ENCODE peak calls at places on chromosomes 11 and 22, in nine cellular contexts. V is heart left ventricle, F is Panc1, L is A549, M is spleen, C is PC-3, A is body of pancreas, X is sigmoid colon, H is fibroblast of lung. Z is an unnamed sample.

GRCh38 chr11:17473071-17473744 is 3.4 kb downstream of the ABCC8 start:
- DNase-seq in V (no peak), F (no peak), L (peak; percentile 95), M (no peak), C (peak; percentile 56), A (no peak), X (no peak), H (no peak), Z (no peak)

GRCh38 chr11:29310706-29311342 is 706.0 kb downstream of the KCNA4 start:
- DNase-seq in V (no peak), F (no peak), L (no peak), M (no peak), C (peak; percentile 36), A (no peak), X (no peak), H (peak; percentile 50), Z (peak; percentile 49)

GRCh38 chr22:19943665-19944026 is 2.0 kb upstream of the TXNRD2 start:
- DNase-seq in V (no peak), F (no peak), L (peak; percentile 29), M (no peak), C (no peak), A (no peak), X (peak; percentile 61), H (peak; percentile 89), Z (no peak)

GRCh38 chr11:74837191-74837590 is 88.5 kb downstream of the RNF169 start:
- DNase-seq in V (no peak), F (no peak), L (no peak), M (no peak), C (no peak), A (no peak), X (no peak), H (no peak), Z (no peak)

GRCh38 chr11:44750440-44751005 is 23.8 kb downstream of the TSPAN18 start:
- DNase-seq in V (no peak), F (no peak), L (no peak), M (no peak), C (no peak), A (no peak), X (no peak), H (no peak), Z (no peak)

GRCh38 chr22:37675930-37676571 is 615 bp downstream of the LGALS1 start:
- DNase-seq in V (peak; percentile 73), F (no peak), L (no peak), M (no peak), C (peak; percentile 40), A (peak; percentile 29), X (peak; percentile 86), H (peak; percentile 25), Z (no peak)

GRCh38 chr11:120197254-120197891 is 13.5 kb upstream of the OAF start:
- DNase-seq in V (no peak), F (no peak), L (no peak), M (peak; percentile 41), C (no peak), A (no peak), X (no peak), H (no peak), Z (no peak)

GRCh38 chr22:49073873-49074417 is 753.7 kb downstream of the BRD1 start:
- DNase-seq in V (no peak), F (no peak), L (no peak), M (no peak), C (no peak), A (no peak), X (no peak), H (no peak), Z (no peak)

GRCh38 chr11:74611369-74611861 is 19.0 kb downstream of the POLD3 start:
- DNase-seq in V (no peak), F (peak; percentile 25), L (peak; percentile 18), M (no peak), C (peak; percentile 68), A (no peak), X (no peak), H (peak; percentile 70), Z (no peak)

GRCh38 chr11:38824573-38824972 is 2226.5 kb upstream of the RAG2 start:
- DNase-seq in V (no peak), F (no peak), L (no peak), M (no peak), C (peak; percentile 54), A (no peak), X (no peak), H (peak; percentile 14), Z (peak; percentile 34)

GRCh38 chr11:23112987-23113886 is 253.0 kb upstream of the CCDC179 start:
- DNase-seq in V (no peak), F (peak; percentile 7), L (peak; percentile 12), M (no peak), C (peak; percentile 85), A (peak; percentile 75), X (no peak), H (peak; percentile 55), Z (peak; percentile 48)

GRCh38 chr11:32840587-32840986 is 10.9 kb downstream of the PRRG4 start:
- DNase-seq in V (no peak), F (no peak), L (no peak), M (no peak), C (no peak), A (no peak), X (no peak), H (no peak), Z (no peak)

GRCh38 chr11:34758262-34758661 is 137.4 kb downstream of the EHF start:
- DNase-seq in V (no peak), F (no peak), L (no peak), M (no peak), C (no peak), A (no peak), X (no peak), H (peak; percentile 2), Z (no peak)

GRCh38 chr11:81007046-81007445 is 1566.2 kb upstream of the TENM4 start:
- DNase-seq in V (no peak), F (no peak), L (no peak), M (no peak), C (peak; percentile 63), A (no peak), X (no peak), H (peak; percentile 24), Z (peak; percentile 18)

DNA sequence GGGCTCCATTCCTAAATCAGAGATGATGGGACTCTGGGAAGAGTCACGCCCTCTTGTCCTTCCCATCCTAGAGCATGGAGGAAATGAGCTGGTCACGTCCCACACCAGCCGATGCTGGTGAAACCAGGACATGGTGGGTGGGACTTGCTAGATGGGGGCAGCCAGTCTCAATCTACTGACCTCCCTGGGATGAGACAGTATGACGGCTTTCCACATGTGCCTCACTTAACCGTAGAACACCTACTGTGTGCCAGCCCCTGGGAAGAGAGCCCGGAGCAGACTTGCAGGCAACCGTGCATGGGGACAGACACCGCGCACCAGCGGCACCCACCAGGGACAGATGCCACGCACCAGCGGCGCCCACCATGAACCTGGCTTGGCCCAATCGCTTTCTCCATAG is 3.8 kb downstream of the OSBPL5 start:
- DNase-seq in V (no peak), F (no peak), L (no peak), M (peak; percentile 65), C (no peak), A (no peak), X (peak; percentile 70), H (no peak), Z (no peak)
- H3K27ac ChIP-seq in V (peak overlapping the region; percentile 78), F (no peak overlapping the region), L (no peak overlapping the region), M (peak overlapping the region; percentile 73), C (no peak overlapping the region), A (peak overlapping the region; percentile 65), X (peak overlapping the region; percentile 94), H (peak overlapping the region; percentile 66), Z (no peak overlapping the region)

GRCh38 chr11:8206251-8207079 is 37.6 kb upstream of the RIC3 start:
- DNase-seq in V (peak; percentile 47), F (no peak), L (no peak), M (no peak), C (no peak), A (peak; percentile 56), X (no peak), H (peak; percentile 35), Z (no peak)

GRCh38 chr11:8213390-8213789 is 44.6 kb upstream of the RIC3 start:
- DNase-seq in V (no peak), F (no peak), L (no peak), M (no peak), C (peak; percentile 21), A (no peak), X (no peak), H (no peak), Z (no peak)

GRCh38 chr11:8207080-8208000 is 38.5 kb upstream of the RIC3 start:
- DNase-seq in V (no peak), F (no peak), L (no peak), M (no peak), C (no peak), A (no peak), X (no peak), H (peak; percentile 53), Z (no peak)

GRCh38 chr11:8205566-8205965 is 36.7 kb upstream of the RIC3 start:
- DNase-seq in V (no peak), F (no peak), L (no peak), M (no peak), C (no peak), A (no peak), X (no peak), H (no peak), Z (no peak)

GRCh38 chr11:8209208-8209807 is 40.5 kb upstream of the RIC3 start:
- DNase-seq in V (no peak), F (no peak), L (no peak), M (peak; percentile 88), C (peak; percentile 6), A (peak; percentile 55), X (no peak), H (no peak), Z (no peak)
- TF ChIP-seq CTCF in V (peak; percentile 58), F (peak; percentile 79), L (peak; percentile 25), M (peak; percentile 75), C (peak; percentile 57), A (peak; percentile 9), X (no peak), H (peak; percentile 15), Z (peak; percentile 56)

GRCh38 chr11:65493367-65494176 is 5.3 kb upstream of the MALAT1 start:
- DNase-seq in V (peak; percentile 85), F (no peak), L (peak; percentile 61), M (no peak), C (peak; percentile 99), A (peak; percentile 72), X (peak; percentile 90), H (peak; percentile 99), Z (peak; percentile 99)

GRCh38 chr11:65491163-65491465 is 7.7 kb upstream of the MALAT1 start:
- DNase-seq in V (no peak), F (no peak), L (no peak), M (no peak), C (no peak), A (no peak), X (peak; percentile 64), H (peak; percentile 27), Z (no peak)

GRCh38 chr11:65492637-65493366 is 6.0 kb upstream of the MALAT1 start:
- DNase-seq in V (peak; percentile 90), F (no peak), L (no peak), M (no peak), C (no peak), A (no peak), X (peak; percentile 97), H (peak; percentile 86), Z (no peak)

GRCh38 chr11:65491614-65492386 is 7.0 kb upstream of the MALAT1 start:
- DNase-seq in V (peak; percentile 77), F (no peak), L (peak; percentile 49), M (no peak), C (peak; percentile 94), A (peak; percentile 77), X (peak; percentile 94), H (peak; percentile 98), Z (peak; percentile 93)

GRCh38 chr11:65492387-65492636 is 6.5 kb upstream of the MALAT1 start:
- DNase-seq in V (no peak), F (no peak), L (no peak), M (no peak), C (no peak), A (no peak), X (no peak), H (no peak), Z (no peak)
- H3K4me1 ChIP-seq in V (peaks cover 89% of the 10 kb centered on the region), F (peaks cover 89% of the 10 kb centered on the region), L (peaks cover 92% of the 10 kb centered on the region), M (peaks cover 96% of the 10 kb centered on the region), C (peaks cover 70% of the 10 kb centered on the region), A (peaks cover 95% of the 10 kb centered on the region), X (peaks cover 94% of the 10 kb centered on the region), H (peaks cover 72% of the 10 kb centered on the region), Z (peaks cover 49% of the 10 kb centered on the region)

GRCh38 chr22:32771761-32772160 is 29.7 kb upstream of the TIMP3 start:
- DNase-seq in V (no peak), F (no peak), L (no peak), M (no peak), C (no peak), A (no peak), X (no peak), H (no peak), Z (no peak)
- H3K27ac ChIP-seq in V (no peak overlapping the region), F (no peak overlapping the region), L (no peak overlapping the region), M (no peak overlapping the region), C (no peak overlapping the region), A (no peak overlapping the region), X (no peak overlapping the region), H (no peak overlapping the region), Z (no peak overlapping the region)

Z was measured in foreskin keratinocyte.